ENCODE peak calls at places on chromosomes 16 and 17, in five cellular contexts. U is A549, B is breast epithelium, Y is heart left ventricle, D is tibial nerve. A is an unnamed sample.
A peak's percentile ranks its signal among the peaks of the same experiment; 100 is the strongest.

GRCh38 chr17:78995022-78995760 is 14.4 kb downstream of the CANT1 start:
- DNase-seq in U (no peak), B (no peak), Y (no peak), D (no peak), A (no peak)

GRCh38 chr17:40346768-40347154 is 17.8 kb downstream of the GJD3 start:
- DNase-seq in U (no peak), B (no peak), Y (no peak), D (no peak), A (no peak)

GRCh38 chr17:28174352-28175046 is 132.0 kb downstream of the NLK start:
- DNase-seq in U (no peak), B (no peak), Y (no peak), D (no peak), A (no peak)

GRCh38 chr16:28925386-28926228 is 569 bp upstream of the RABEP2 start:
- DNase-seq in U (peak; percentile 84), B (peak; percentile 67), Y (peak; percentile 87), D (peak; percentile 48), A (peak; percentile 95)

GRCh38 chr16:68259421-68259820 is 4.9 kb upstream of the SLC7A6 start:
- DNase-seq in U (no peak), B (no peak), Y (no peak), D (no peak), A (no peak)

GRCh38 chr17:7380321-7380720 is 568 bp upstream of the TNK1 start:
- DNase-seq in U (no peak), B (peak; percentile 74), Y (peak; percentile 59), D (peak; percentile 26), A (no peak)

GRCh38 chr17:42853004-42853403 is 2.0 kb downstream of the AOC3 start:
- DNase-seq in U (no peak), B (no peak), Y (no peak), D (no peak), A (no peak)

GRCh38 chr17:65099941-65100315 is 37.2 kb upstream of the RGS9 start:
- DNase-seq in U (peak; percentile 84), B (peak; percentile 45), Y (no peak), D (peak; percentile 66), A (no peak)

GRCh38 chr17:64180674-64181073 is 50.7 kb upstream of the ERN1 start:
- DNase-seq in U (no peak), B (no peak), Y (no peak), D (no peak), A (no peak)

GRCh38 chr17:962650-963049 is 16.9 kb downstream of the NXN start:
- DNase-seq in U (no peak), B (no peak), Y (no peak), D (no peak), A (no peak)

GRCh38 chr17:7852262-7852670 is 2.6 kb upstream of the TMEM88 start:
- DNase-seq in U (no peak), B (no peak), Y (peak; percentile 31), D (no peak), A (no peak)

GRCh38 chr16:14015017-14015416 is 56.1 kb upstream of the MRTFB start:
- DNase-seq in U (no peak), B (no peak), Y (no peak), D (no peak), A (no peak)

GRCh38 chr17:53626286-53626685 is 196.4 kb upstream of the KIF2B start:
- DNase-seq in U (peak; percentile 24), B (no peak), Y (no peak), D (no peak), A (no peak)

GRCh38 chr17:64357191-64357981 is 33.3 kb downstream of the PECAM1 start:
- DNase-seq in U (no peak), B (peak; percentile 53), Y (peak; percentile 77), D (peak; percentile 70), A (peak; percentile 93)

GRCh38 chr16:68093816-68094613 is 8.8 kb downstream of the NFATC3 start:
- DNase-seq in U (peak; percentile 34), B (no peak), Y (no peak), D (no peak), A (no peak)

GRCh38 chr16:88503374-88503770 is 50.3 kb downstream of the ZFPM1 start:
- DNase-seq in U (no peak), B (no peak), Y (no peak), D (no peak), A (no peak)

GRCh38 chr17:6303664-6304063 is 131.3 kb downstream of the AIPL1 start:
- DNase-seq in U (peak; percentile 21), B (no peak), Y (peak; percentile 36), D (no peak), A (no peak)

GRCh38 chr17:21452377-21453143 is 76.4 kb downstream of the KCNJ12 start:
- DNase-seq in U (peak; percentile 62), B (peak; percentile 31), Y (peak; percentile 58), D (peak; percentile 72), A (no peak)

GRCh38 chr16:69762843-69763556 is 868 bp downstream of the WWP2 start:
- DNase-seq in U (peak; percentile 23), B (no peak), Y (no peak), D (no peak), A (no peak)

GRCh38 chr16:9846362-9847099 is 335.7 kb downstream of the GRIN2A start:
- DNase-seq in U (peak; percentile 12), B (no peak), Y (no peak), D (no peak), A (peak; percentile 82)

GRCh38 chr16:84368327-84368996 is at the start of gene ATP2C2:
- DNase-seq in U (no peak), B (peak; percentile 39), Y (no peak), D (no peak), A (no peak)

GRCh38 chr17:17856386-17856785 is 19.6 kb upstream of the SREBF1 start:
- DNase-seq in U (no peak), B (no peak), Y (no peak), D (no peak), A (no peak)

GRCh38 chr17:1997587-1998425 is 27.3 kb downstream of the RTN4RL1 start:
- DNase-seq in U (peak; percentile 71), B (no peak), Y (no peak), D (no peak), A (no peak)

GRCh38 chr16:81564368-81565060 is 119.9 kb downstream of the CMIP start:
- DNase-seq in U (no peak), B (no peak), Y (no peak), D (no peak), A (no peak)

GRCh38 chr16:88437367-88437964 is 15.6 kb upstream of the ZFPM1 start:
- DNase-seq in U (peak; percentile 52), B (no peak), Y (peak; percentile 57), D (no peak), A (no peak)

GRCh38 chr17:6374271-6374691 is 60.6 kb downstream of the AIPL1 start:
- DNase-seq in U (no peak), B (no peak), Y (no peak), D (no peak), A (peak; percentile 74)

GRCh38 chr16:17921357-17921978 is 415.1 kb downstream of the NPIPA8 start:
- DNase-seq in U (peak; percentile 14), B (no peak), Y (no peak), D (no peak), A (no peak)

GRCh38 chr16:13935408-13935807 is 15.5 kb downstream of the ERCC4 start:
- DNase-seq in U (peak; percentile 30), B (no peak), Y (no peak), D (no peak), A (no peak)

GRCh38 chr17:46796524-46796923 is 22.0 kb downstream of the WNT3 start:
- DNase-seq in U (no peak), B (no peak), Y (no peak), D (no peak), A (no peak)

GRCh38 chr17:79028496-79029326 is 4.7 kb downstream of the C1QTNF1 start:
- DNase-seq in U (no peak), B (no peak), Y (no peak), D (no peak), A (no peak)

GRCh38 chr16:77414752-77415231 is 20.0 kb downstream of the ADAMTS18 start:
- DNase-seq in U (peak; percentile 61), B (no peak), Y (no peak), D (no peak), A (peak; percentile 37)

GRCh38 chr17:77459018-77459755 is 318.4 kb downstream of the SEC14L1 start:
- DNase-seq in U (no peak), B (no peak), Y (no peak), D (no peak), A (no peak)
- TF ChIP-seq POLR2A in U (no peak), B (no peak), Y (no peak), D (no peak), A (no peak)

DNA sequence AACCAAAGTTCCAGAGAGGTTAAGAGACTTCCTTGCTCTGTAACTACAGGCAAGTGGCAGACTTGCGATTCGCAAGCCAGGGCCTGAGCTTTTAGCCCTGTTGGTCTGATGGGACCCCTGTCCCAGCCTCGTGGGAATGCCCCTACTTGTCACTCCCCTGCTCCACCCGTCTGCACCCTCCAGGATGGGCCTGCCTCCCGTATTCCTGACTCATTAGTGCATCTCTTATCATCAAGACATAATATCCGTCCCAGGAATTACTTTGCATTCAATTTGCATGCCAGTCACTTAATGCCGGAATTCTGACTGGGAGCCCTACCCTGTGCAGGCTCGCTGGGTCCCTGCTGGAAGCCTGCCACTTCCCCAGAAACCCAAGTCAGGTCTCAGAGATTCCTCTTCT is 3.4 kb downstream of the PRSS53 start:
- DNase-seq in U (no peak), B (no peak), Y (no peak), D (no peak), A (no peak)
- TF ChIP-seq POLR2A in U (no peak), B (no peak), Y (no peak), D (no peak), A (no peak)

GRCh38 chr17:4716081-4716480 is 5.6 kb downstream of the ARRB2 start:
- DNase-seq in U (no peak), B (no peak), Y (no peak), D (no peak), A (no peak)

GRCh38 chr17:4717791-4718190 is 7.4 kb downstream of the ARRB2 start:
- DNase-seq in U (no peak), B (no peak), Y (no peak), D (no peak), A (no peak)

GRCh38 chr17:4712526-4712925 is 2.1 kb downstream of the ARRB2 start:
- DNase-seq in U (no peak), B (no peak), Y (no peak), D (no peak), A (no peak)

GRCh38 chr17:4718276-4718675 is 7.8 kb downstream of the ARRB2 start:
- DNase-seq in U (no peak), B (no peak), Y (no peak), D (no peak), A (no peak)

DNA sequence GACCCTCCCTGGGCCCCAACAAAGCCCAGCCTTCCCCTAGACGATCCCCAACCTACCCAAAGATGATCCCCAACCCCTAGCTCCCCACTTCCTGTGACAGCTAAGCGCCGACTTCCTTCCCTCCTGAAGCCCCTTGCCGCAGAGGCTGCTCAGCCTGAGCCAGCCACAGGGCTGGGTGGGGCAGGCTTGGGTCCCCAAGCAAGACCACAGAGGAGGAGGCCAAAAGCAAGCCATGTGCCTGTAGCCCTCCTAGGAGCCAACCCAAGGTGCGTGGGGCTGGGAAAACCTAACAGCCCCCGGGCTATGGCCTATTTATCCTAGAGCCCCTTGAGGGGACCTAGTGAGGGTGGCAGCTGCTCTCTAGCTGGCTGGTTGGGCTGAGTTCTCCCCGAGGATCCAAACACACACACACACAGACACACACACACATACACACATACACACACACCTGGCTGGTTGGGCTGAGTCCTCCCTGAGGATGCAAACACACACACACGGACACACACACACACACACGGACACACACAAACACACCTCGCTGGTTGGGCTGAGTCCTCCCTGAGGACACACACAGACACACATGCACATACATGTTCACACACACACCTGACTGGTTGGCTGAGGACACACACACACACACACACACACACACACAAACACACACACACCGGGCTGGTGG is 4.8 kb downstream of the ARRB2 start:
- DNase-seq in U (no peak), B (no peak), Y (no peak), D (no peak), A (no peak)
- TF ChIP-seq POLR2A in U (no peak), B (no peak), Y (no peak), D (no peak), A (no peak)

GRCh38 chr17:44222112-44222869 is 2.8 kb upstream of the UBTF start:
- DNase-seq in U (peak; percentile 86), B (no peak), Y (peak; percentile 87), D (peak; percentile 79), A (peak; percentile 96)
- TF ChIP-seq POLR2A in U (peak; percentile 43), B (no peak), Y (peak; percentile 87), D (peak; percentile 35), A (no peak)

A was measured in esophagus muscularis mucosa.